ENCODE peak calls at places on chromosomes 12 and 14, in six cellular contexts. W is NT2/D1; H is CD8-positive, alpha-beta memory T cell; S is cardiac muscle cell; R is lower lobe of right lung; G is gastrocnemius medialis. Q is an unnamed sample.

GRCh38 chr12:75116611-75117010 is 93.0 kb downstream of the KCNC2 start:
- DNase-seq in W (no peak), H (no peak), S (no peak), R (no peak), G (no peak), Q (no peak)

GRCh38 chr12:6963016-6963731 is 7.3 kb downstream of the PHB2 start:
- DNase-seq in W (no peak), H (peak; percentile 51), S (no peak), R (peak; percentile 93), G (no peak), Q (no peak)

GRCh38 chr12:131002271-131002670 is 48.6 kb downstream of the ADGRD1 start:
- DNase-seq in W (no peak), H (peak; percentile 8), S (no peak), R (no peak), G (no peak), Q (no peak)

GRCh38 chr12:92136883-92137582 is 8.6 kb downstream of the BTG1 start:
- DNase-seq in W (no peak), H (no peak), S (peak; percentile 89), R (no peak), G (no peak), Q (no peak)

GRCh38 chr12:131076791-131077747 is 123.4 kb downstream of the ADGRD1 start:
- DNase-seq in W (no peak), H (no peak), S (no peak), R (peak; percentile 42), G (no peak), Q (no peak)

GRCh38 chr14:103550451-103551337 is 11.8 kb downstream of the BAG5 start:
- DNase-seq in W (no peak), H (peak; percentile 40), S (no peak), R (peak; percentile 47), G (no peak), Q (peak; percentile 51)

GRCh38 chr12:85823436-85824179 is 12.6 kb downstream of the RASSF9 start:
- DNase-seq in W (no peak), H (no peak), S (peak; percentile 73), R (no peak), G (no peak), Q (no peak)

GRCh38 chr14:85688024-85688423 is 158.1 kb downstream of the FLRT2 start:
- DNase-seq in W (no peak), H (no peak), S (peak; percentile 56), R (no peak), G (no peak), Q (no peak)

GRCh38 chr12:66035289-66035961 is 95.1 kb downstream of the LLPH start:
- DNase-seq in W (no peak), H (no peak), S (peak; percentile 69), R (no peak), G (no peak), Q (no peak)

DNA sequence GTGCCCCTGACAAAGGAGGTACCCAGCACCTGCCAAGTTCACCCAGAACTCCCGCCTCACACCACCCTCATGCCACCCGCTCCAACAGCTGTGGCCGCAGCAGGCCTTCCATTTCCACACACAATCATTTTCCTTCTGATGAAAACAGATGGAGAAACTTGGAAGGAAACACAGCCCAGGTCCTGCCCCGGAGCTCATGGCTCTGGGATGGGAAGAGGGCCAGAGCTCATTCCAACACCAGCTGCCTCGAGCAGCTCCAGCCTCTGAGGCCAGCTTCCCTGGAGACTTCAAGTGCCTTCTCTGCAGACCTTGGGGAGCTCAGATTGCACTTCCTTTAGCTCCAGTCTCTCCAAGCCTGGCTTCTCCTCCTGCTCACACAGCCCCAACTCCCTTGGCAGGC is 55.1 kb upstream of the CMKLR1 start:
- DNase-seq in W (no peak), H (no peak), S (peak; percentile 63), R (no peak), G (peak; percentile 10), Q (peak; percentile 38)
- H3K4me1 ChIP-seq in W (peaks cover 4% of the 10 kb centered on the region), H (no peaks in the 10 kb centered on the region), S (no peaks in the 10 kb centered on the region), R (peaks cover 5% of the 10 kb centered on the region), G (no peaks in the 10 kb centered on the region), Q (no peaks in the 10 kb centered on the region)

GRCh38 chr14:68970736-68971135 is 8.4 kb downstream of the ACTN1 start:
- DNase-seq in W (no peak), H (no peak), S (no peak), R (no peak), G (no peak), Q (no peak)
- H3K4me1 ChIP-seq in W (peaks cover 8% of the 10 kb centered on the region), H (peaks cover 74% of the 10 kb centered on the region), S (peaks cover 45% of the 10 kb centered on the region), R (peaks cover 66% of the 10 kb centered on the region), G (no peaks in the 10 kb centered on the region), Q (peaks cover 45% of the 10 kb centered on the region)

DNA sequence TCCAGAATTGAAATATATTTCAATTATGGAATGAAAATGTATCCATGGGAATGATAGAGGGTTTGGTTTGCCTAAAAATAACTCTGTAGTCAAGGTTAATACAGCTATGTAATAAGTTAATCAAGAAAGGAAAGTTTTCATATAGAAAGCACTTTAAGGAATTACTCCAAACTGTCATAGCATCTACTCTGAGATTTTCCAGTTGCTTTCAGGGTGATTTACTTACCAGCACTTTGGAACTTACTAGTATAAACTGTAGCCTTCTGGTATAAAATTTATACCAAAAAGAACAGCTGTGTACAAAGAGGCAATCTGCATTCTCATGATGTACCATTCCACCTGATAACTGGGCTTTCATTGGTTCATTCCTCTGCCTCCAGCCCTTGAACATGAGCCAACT is 87.1 kb downstream of the ARF6 start:
- DNase-seq in W (no peak), H (no peak), S (no peak), R (no peak), G (no peak), Q (no peak)
- H3K4me1 ChIP-seq in W (no peaks in the 10 kb centered on the region), H (peaks cover 58% of the 10 kb centered on the region), S (no peaks in the 10 kb centered on the region), R (peaks cover 35% of the 10 kb centered on the region), G (no peaks in the 10 kb centered on the region), Q (no peaks in the 10 kb centered on the region)

DNA sequence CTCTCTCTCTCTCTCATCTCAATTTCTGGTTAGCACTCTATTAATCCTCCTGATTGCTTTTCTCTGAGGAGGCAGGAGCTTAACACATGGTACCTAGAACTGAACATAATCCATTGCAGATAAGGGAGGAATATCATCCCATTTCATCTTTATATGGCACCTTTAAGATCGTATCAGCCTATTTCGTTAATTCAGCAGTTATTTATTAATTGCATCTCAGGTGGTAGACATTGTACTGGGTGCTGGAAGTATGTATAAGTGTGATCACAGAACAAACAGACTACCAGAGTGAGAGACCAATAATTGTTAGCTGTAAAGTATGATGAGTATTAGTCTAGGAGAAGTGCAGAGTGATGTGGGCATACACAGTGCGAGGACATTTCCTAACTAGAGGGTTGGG is 39.0 kb downstream of the AKAP6 start:
- DNase-seq in W (no peak), H (no peak), S (no peak), R (no peak), G (no peak), Q (no peak)
- H3K4me1 ChIP-seq in W (no peaks in the 10 kb centered on the region), H (no peaks in the 10 kb centered on the region), S (peaks cover 5% of the 10 kb centered on the region), R (no peaks in the 10 kb centered on the region), G (peaks cover 10% of the 10 kb centered on the region), Q (peaks cover 3% of the 10 kb centered on the region)

GRCh38 chr12:52122904-52123303 is 43.4 kb downstream of the SMIM41 start:
- DNase-seq in W (no peak), H (no peak), S (no peak), R (no peak), G (no peak), Q (no peak)
- H3K4me1 ChIP-seq in W (peaks cover 54% of the 10 kb centered on the region), H (no peaks in the 10 kb centered on the region), S (no peaks in the 10 kb centered on the region), R (peaks cover 35% of the 10 kb centered on the region), G (no peaks in the 10 kb centered on the region), Q (no peaks in the 10 kb centered on the region)

GRCh38 chr14:95313246-95313645 is 6.5 kb downstream of the CLMN start:
- DNase-seq in W (no peak), H (no peak), S (no peak), R (no peak), G (no peak), Q (no peak)
- H3K4me1 ChIP-seq in W (peaks cover 2% of the 10 kb centered on the region), H (no peaks in the 10 kb centered on the region), S (peaks cover 1% of the 10 kb centered on the region), R (peaks cover 26% of the 10 kb centered on the region), G (no peaks in the 10 kb centered on the region), Q (no peaks in the 10 kb centered on the region)

GRCh38 chr14:81312289-81312876 is 87.7 kb downstream of the STON2 start:
- DNase-seq in W (no peak), H (no peak), S (no peak), R (no peak), G (no peak), Q (no peak)
- H3K4me1 ChIP-seq in W (no peaks in the 10 kb centered on the region), H (no peaks in the 10 kb centered on the region), S (peaks cover 19% of the 10 kb centered on the region), R (peaks cover 7% of the 10 kb centered on the region), G (peaks cover 12% of the 10 kb centered on the region), Q (no peaks in the 10 kb centered on the region)

GRCh38 chr12:64814432-64814831 is 10.0 kb upstream of the TBC1D30 start:
- DNase-seq in W (no peak), H (no peak), S (no peak), R (no peak), G (no peak), Q (no peak)
- H3K4me1 ChIP-seq in W (no peaks in the 10 kb centered on the region), H (no peaks in the 10 kb centered on the region), S (no peaks in the 10 kb centered on the region), R (no peaks in the 10 kb centered on the region), G (no peaks in the 10 kb centered on the region), Q (no peaks in the 10 kb centered on the region)

GRCh38 chr12:105322070-105322469 is 8.4 kb upstream of the C12orf75 start:
- DNase-seq in W (no peak), H (no peak), S (no peak), R (no peak), G (peak; percentile 70), Q (no peak)
- H3K4me1 ChIP-seq in W (no peaks in the 10 kb centered on the region), H (no peaks in the 10 kb centered on the region), S (no peaks in the 10 kb centered on the region), R (no peaks in the 10 kb centered on the region), G (peaks cover 17% of the 10 kb centered on the region), Q (no peaks in the 10 kb centered on the region)

GRCh38 chr14:60695327-60695726 is 28.8 kb downstream of the SIX4 start:
- DNase-seq in W (no peak), H (no peak), S (no peak), R (no peak), G (no peak), Q (no peak)

GRCh38 chr14:60705100-60705499 is 19.1 kb downstream of the SIX4 start:
- DNase-seq in W (no peak), H (no peak), S (no peak), R (no peak), G (no peak), Q (no peak)

DNA sequence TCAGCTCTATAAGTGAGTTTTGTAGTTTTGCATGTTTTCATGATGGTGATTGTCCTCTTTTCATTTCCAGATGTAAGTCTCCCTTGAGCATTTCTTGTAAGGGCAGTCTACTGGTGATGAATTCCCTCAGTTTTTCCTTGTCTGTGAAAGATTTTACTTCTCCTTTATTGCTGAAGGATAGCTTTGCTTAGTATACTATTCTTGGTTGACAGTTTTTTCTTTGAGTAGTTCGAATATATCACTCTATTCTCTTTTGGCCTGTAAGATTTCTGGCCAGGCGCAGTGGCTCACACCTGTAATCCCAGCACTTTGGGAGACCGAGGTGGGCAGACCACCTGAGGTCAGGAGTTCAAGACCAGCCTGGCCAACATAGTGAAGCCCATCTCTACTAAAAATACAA is 23.6 kb downstream of the SIX4 start:
- DNase-seq in W (no peak), H (no peak), S (no peak), R (no peak), G (no peak), Q (no peak)
- H3K4me1 ChIP-seq in W (no peaks in the 10 kb centered on the region), H (no peaks in the 10 kb centered on the region), S (no peaks in the 10 kb centered on the region), R (no peaks in the 10 kb centered on the region), G (no peaks in the 10 kb centered on the region), Q (no peaks in the 10 kb centered on the region)